ENCODE peak calls at places on chromosome 1, in four cellular contexts. J is DND-41, X is fibroblast of mammary gland, D is uterus. F is an unnamed sample.

GRCh38 chr1:25990702-25991395 is 7.0 kb downstream of the PAFAH2 start:
- DNase-seq in J (peak; percentile 75), D (no peak), X (no peak), F (no peak)

GRCh38 chr1:233015965-233016364 is 65.6 kb downstream of the NTPCR start:
- DNase-seq in D (no peak), J (peak; percentile 83), X (no peak), F (no peak)

GRCh38 chr1:227357229-227358078 is 39.2 kb upstream of the CDC42BPA start:
- DNase-seq in D (peak; percentile 67), X (peak; percentile 85), J (no peak), F (peak; percentile 94)

GRCh38 chr1:25170439-25170838 is 61.9 kb downstream of the SYF2 start:
- DNase-seq in D (no peak), J (no peak), X (no peak), F (no peak)

GRCh38 chr1:53562983-53563379 is 103.8 kb downstream of the DMRTB1 start:
- DNase-seq in X (no peak), J (no peak), D (peak; percentile 4), F (no peak)

GRCh38 chr1:69700770-69701169 is 133.0 kb downstream of the LRRC7 start:
- DNase-seq in X (peak; percentile 6), J (peak; percentile 4), D (no peak), F (peak; percentile 3)

GRCh38 chr1:25017436-25018109 is 87.5 kb upstream of the RUNX3 start:
- DNase-seq in X (peak; percentile 52), D (no peak), J (no peak), F (no peak)

GRCh38 chr1:227913969-227914791 is 33.6 kb downstream of the WNT9A start:
- DNase-seq in D (no peak), X (no peak), J (no peak), F (no peak)

GRCh38 chr1:88683516-88683847 is 591 bp upstream of the PKN2 start:
- DNase-seq in D (peak; percentile 36), J (peak; percentile 61), X (no peak), F (no peak)

GRCh38 chr1:69551476-69552324 is 16.0 kb upstream of the LRRC7 start:
- DNase-seq in D (no peak), J (no peak), X (no peak), F (no peak)

GRCh38 chr1:90579212-90579802 is 137.8 kb downstream of the BARHL2 start:
- DNase-seq in D (no peak), J (peak; percentile 33), X (peak; percentile 46), F (peak; percentile 50)

GRCh38 chr1:9400425-9401079 is 107.9 kb downstream of the SPSB1 start:
- DNase-seq in X (no peak), J (peak; percentile 88), D (no peak), F (no peak)

GRCh38 chr1:165573787-165574186 is 30.0 kb downstream of the LRRC52 start:
- DNase-seq in J (no peak), X (no peak), D (no peak), F (no peak)

GRCh38 chr1:29282924-29283803 is 46.8 kb downstream of the PTPRU start:
- DNase-seq in D (no peak), X (peak; percentile 45), J (peak; percentile 60), F (peak; percentile 55)

GRCh38 chr1:233140974-233141373 is 154.6 kb downstream of the PCNX2 start:
- DNase-seq in D (no peak), J (no peak), X (peak; percentile 41), F (peak; percentile 67)

GRCh38 chr1:210483821-210484220 is 155.1 kb downstream of the HHAT start:
- DNase-seq in X (no peak), D (no peak), J (no peak), F (no peak)

GRCh38 chr1:20366076-20366765 is 75.5 kb downstream of the VWA5B1 start:
- DNase-seq in J (no peak), X (peak; percentile 41), D (no peak), F (no peak)

GRCh38 chr1:32706491-32706890 is 3.9 kb upstream of the SYNC start:
- DNase-seq in J (no peak), D (no peak), X (no peak), F (peak; percentile 59)

GRCh38 chr1:233442392-233442791 is 114.9 kb downstream of the MAP3K21 start:
- DNase-seq in D (no peak), X (peak; percentile 3), J (no peak), F (no peak)

GRCh38 chr1:156709743-156710489 is 4.5 kb upstream of the CRABP2 start:
- DNase-seq in J (no peak), D (peak; percentile 52), X (peak; percentile 75), F (peak; percentile 88)

GRCh38 chr1:163291461-163291860 is 30.3 kb upstream of the NUF2 start:
- DNase-seq in X (no peak), D (no peak), J (no peak), F (no peak)

GRCh38 chr1:68202239-68202832 is 30.0 kb downstream of the WLS start:
- DNase-seq in J (no peak), X (peak; percentile 77), D (no peak), F (peak; percentile 60)

GRCh38 chr1:68198752-68199151 is 33.6 kb downstream of the WLS start:
- DNase-seq in X (peak; percentile 75), D (no peak), J (no peak), F (peak; percentile 57)

GRCh38 chr1:68199603-68200002 is 32.7 kb downstream of the WLS start:
- DNase-seq in X (no peak), J (no peak), D (no peak), F (no peak)

GRCh38 chr1:68204965-68205630 is 27.2 kb downstream of the WLS start:
- DNase-seq in D (no peak), J (no peak), X (no peak), F (no peak)

DNA sequence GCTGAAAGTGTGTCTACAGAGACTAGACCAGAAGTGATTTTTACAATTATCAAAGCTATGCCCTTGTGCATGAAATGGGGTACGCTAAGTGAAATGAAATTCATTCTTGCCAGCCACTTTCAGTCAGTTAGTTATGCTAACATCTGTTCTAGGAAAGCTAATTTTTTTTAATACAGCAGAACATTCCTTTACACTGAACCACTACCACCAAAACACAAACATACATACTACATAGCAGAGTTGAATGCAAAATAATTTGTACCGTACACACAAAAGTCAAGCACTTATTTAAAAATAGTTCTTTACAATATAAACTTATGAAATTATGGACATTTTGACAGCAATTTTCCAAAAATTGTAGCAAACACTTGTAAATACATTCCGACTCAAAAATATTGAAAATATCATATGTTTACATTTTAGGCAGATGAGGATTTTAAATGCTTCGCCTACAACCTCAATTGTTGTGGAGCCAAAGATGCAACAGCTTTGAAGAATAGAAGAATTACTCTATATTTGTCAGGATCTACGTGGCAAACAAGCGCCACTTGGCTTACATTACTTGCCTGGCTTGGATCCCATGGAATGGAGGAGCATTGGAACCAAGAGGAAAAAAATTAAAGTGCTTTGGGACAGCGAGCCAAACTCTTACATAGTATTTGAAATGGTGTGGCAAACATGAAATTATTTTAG is 30.6 kb downstream of the WLS start:
- DNase-seq in X (no peak), D (no peak), J (no peak), F (peak; percentile 57)
- H3K4me3 ChIP-seq in X (no peak overlapping the region), D (no peak overlapping the region), J (no peak overlapping the region), F (no peak overlapping the region)

DNA sequence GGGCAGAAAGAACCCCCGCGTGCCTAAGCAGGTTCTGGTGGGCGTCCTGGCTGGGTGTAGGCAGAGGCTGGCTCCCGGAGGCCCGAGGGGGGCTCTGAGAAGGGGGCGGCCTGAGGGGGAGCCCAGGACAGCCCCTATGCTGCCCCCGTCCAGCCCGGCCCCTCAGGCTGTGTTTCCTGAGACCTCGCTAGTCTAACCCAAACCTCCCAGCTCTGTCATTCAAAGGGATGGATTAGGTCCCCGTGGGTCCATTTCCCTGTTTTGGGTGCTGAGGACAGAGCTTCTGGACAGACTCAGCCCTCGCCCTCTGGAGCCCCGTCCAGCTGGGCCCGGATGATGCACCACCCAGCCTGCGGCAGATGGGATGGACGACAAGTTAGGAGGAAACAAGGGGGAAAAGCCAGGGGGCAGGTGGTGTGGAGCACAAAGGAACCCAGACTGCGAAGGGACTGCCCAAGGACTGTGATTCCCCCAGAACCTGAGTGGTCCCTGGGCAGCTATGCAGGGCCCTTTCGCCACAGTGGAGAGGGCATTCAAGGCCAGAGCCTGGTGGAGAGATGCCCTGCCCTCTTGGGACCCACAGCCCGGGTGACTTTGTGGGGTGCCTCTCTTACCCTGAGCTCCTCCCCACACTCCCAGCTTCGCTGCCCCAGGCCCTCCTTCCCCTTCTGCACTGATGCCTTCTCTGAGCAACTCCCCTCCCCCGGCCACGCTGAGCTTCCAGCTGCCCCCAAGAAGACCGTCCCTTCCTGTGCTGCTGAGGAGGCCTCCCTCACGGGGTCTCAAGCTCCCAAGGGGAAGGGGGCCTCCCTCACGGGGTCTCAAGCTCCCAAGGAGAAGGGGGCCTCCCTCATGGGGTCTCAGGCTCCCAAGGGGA is 2.8 kb downstream of the HES4 start:
- DNase-seq in J (no peak), X (no peak), D (no peak), F (no peak)
- H3K4me3 ChIP-seq in J (no peak overlapping the region), X (no peak overlapping the region), D (no peak overlapping the region), F (no peak overlapping the region)

GRCh38 chr1:206114692-206115430 is 2.3 kb downstream of the AVPR1B start:
- DNase-seq in X (no peak), D (no peak), J (no peak), F (peak; percentile 50)

GRCh38 chr1:206116873-206117150 is 376 bp downstream of the AVPR1B start:
- DNase-seq in D (no peak), X (no peak), J (no peak), F (no peak)

GRCh38 chr1:206117151-206117948 is at the start of gene AVPR1B:
- DNase-seq in J (no peak), D (no peak), X (peak; percentile 16), F (peak; percentile 32)

GRCh38 chr1:206115791-206116190 is 1.4 kb downstream of the AVPR1B start:
- DNase-seq in J (no peak), X (no peak), D (no peak), F (no peak)

DNA sequence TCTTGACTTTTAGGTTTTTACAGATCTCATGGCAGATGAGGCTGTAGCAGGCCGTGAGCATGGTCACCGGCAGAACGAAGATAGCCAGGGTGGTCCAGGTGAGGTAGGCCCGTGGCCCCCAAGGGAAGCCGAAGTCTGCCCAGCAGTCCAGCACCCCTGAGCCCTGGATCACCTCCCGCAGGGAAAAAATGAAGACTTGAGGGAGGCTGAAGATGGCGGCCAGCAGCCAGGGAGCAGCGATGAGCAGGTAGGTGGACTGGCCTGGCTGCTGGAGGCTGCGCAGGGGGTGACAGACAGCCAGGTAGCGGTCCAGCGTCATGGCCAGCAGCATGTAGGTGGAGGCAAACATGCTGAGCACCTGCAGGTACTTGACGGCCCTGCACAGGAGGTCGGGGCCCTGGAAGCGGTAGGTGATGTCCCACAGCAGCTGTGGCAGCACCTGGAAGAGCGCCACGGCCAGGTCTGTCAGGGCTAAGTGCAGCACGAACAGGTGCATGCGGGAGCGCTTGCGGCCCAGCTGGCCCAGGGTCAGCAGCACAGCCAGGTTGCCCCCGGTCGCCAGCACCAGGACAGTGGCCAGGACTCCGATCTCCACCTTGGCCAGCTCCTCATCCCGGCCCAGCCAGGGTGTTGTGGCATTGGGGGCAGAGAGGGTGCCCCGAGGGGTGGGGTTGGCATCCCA is 856 bp downstream of the AVPR1B start:
- DNase-seq in D (no peak), J (no peak), X (no peak), F (no peak)
- H3K4me3 ChIP-seq in D (no peak overlapping the region), J (no peak overlapping the region), X (no peak overlapping the region), F (no peak overlapping the region)

DNA sequence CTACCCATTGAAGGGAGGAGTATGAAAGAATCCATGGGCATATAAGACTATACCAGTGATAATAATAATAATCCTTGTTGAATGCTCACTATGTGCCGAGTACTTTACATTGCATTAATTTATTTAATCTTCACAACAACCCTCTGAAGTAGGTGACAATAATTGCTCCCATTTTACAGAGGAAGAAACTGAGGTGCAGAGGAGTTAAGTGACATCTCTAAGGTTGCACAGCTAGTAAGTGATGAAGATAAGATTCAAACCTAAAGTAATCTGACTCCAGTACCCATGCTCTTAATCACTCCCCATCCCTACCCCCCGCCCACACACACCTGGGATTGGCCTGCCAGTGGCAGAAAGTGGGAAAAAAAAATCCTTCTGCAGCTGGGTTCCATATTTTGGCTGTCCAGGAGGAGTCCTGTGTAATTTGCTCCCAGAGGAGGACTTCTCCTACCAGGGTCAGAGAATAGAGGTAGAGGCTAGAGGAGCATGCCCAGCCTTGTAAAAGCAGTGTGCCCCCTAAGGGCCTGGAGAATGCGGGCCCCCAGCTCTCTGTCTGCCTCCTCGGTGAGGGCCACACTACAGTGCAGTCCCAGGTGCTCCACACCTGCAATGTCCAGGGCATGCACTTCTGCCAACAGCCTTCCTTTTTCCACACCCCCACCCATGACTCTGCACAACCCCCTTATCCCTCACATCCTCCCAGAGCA is 57.8 kb downstream of the TMEM53 start:
- DNase-seq in D (no peak), X (no peak), J (no peak), F (no peak)
- H3K4me3 ChIP-seq in D (no peak overlapping the region), X (peak overlapping the region; percentile 41), J (no peak overlapping the region), F (peak overlapping the region; percentile 49)

F was measured in fibroblast of the aortic adventitia.